ENCODE peak calls at places on chromosomes 6 and 20, in seven cellular contexts. S is DMS79 treated with DMSO at 0.1 percent for 48 hours; I is cardiac fibroblast; A is AML-193; L is amniotic stem cell; F is stimulated activated CD4-positive, alpha-beta T cell treated with anti-CD3 and anti-CD28 coated beads, Interleukin-4, amount 100 ng/mL, for 4 hours; W is NCI-H1105 treated with DMSO at 0.1 percent for 48 hours. X is an unnamed sample.
A peak's percentile ranks its signal among the peaks of the same experiment; 100 is the strongest.

GRCh38 chr20:2800590-2801458 is at the start of gene CPXM1:
- DNase-seq in L (no peak), W (peak; percentile 50), F (no peak), I (no peak), A (peak; percentile 75), S (peak; percentile 42), X (peak; percentile 14)

GRCh38 chr20:45827030-45827652 is at the start of gene TNNC2:
- DNase-seq in S (no peak), W (no peak), I (no peak), A (no peak), F (no peak), L (no peak), X (no peak)

GRCh38 chr20:13401596-13401995 is 180.5 kb downstream of the ISM1 start:
- DNase-seq in I (peak; percentile 43), W (no peak), F (no peak), A (no peak), S (no peak), L (no peak), X (no peak)

GRCh38 chr20:2292711-2293110 is 3.1 kb upstream of the TGM3 start:
- DNase-seq in S (no peak), L (no peak), W (no peak), A (peak; percentile 97), F (no peak), I (no peak), X (no peak)

GRCh38 chr6:112237066-112237465 is 17.3 kb downstream of the LAMA4 start:
- DNase-seq in W (no peak), I (peak; percentile 66), F (no peak), S (no peak), A (no peak), L (no peak), X (no peak)

GRCh38 chr20:51554538-51555165 is 12.1 kb upstream of the NFATC2 start:
- DNase-seq in L (no peak), W (no peak), A (no peak), S (no peak), F (no peak), I (peak; percentile 52), X (peak; percentile 64)

GRCh38 chr6:120302041-120302440 is 952.5 kb upstream of the MAN1A1 start:
- DNase-seq in F (no peak), L (no peak), S (no peak), I (no peak), A (no peak), W (no peak), X (no peak)

GRCh38 chr20:48523191-48523757 is 304.5 kb downstream of the PREX1 start:
- DNase-seq in W (no peak), F (no peak), A (peak; percentile 30), L (no peak), I (peak; percentile 55), S (no peak), X (no peak)